ENCODE peak calls at places on chromosomes 13 and 19, in ten cellular contexts. One of them, this sample, is unnamed.

GRCh38 chr19:11031421-11032070 is 57.7 kb upstream of the LDLR start:
- DNase-seq in NCI-H774: no peak
- DNase-seq in GF-D8: no peak
- DNase-seq in dermis blood vessel endothelial cell: no peak
- DNase-seq in NCI-H2081: peak
- DNase-seq in activated CD4-positive, alpha-beta T cell treated with anti-CD3 and anti-CD28 coated beads, Interleukin-2, amount 50 U/mL, for 24 hours: no peak
- DNase-seq in activated gamma-delta T cell: no peak
- DNase-seq in SW 1271: no peak
- DNase-seq in stimulated activated CD4-positive, alpha-beta T cell treated with anti-CD3 and anti-CD28 coated beads, Interleukin-2, amount 100 ng/mL, for 4 hours: no peak
- DNase-seq in hypothalamus: no peak
- DNase-seq in this sample: no peak

GRCh38 chr19:10988921-10989320 is 28.1 kb downstream of the SMARCA4 start:
- DNase-seq in NCI-H774: no peak
- DNase-seq in GF-D8: no peak
- DNase-seq in dermis blood vessel endothelial cell: no peak
- DNase-seq in NCI-H2081: no peak
- DNase-seq in activated CD4-positive, alpha-beta T cell treated with anti-CD3 and anti-CD28 coated beads, Interleukin-2, amount 50 U/mL, for 24 hours: no peak
- DNase-seq in activated gamma-delta T cell: no peak
- DNase-seq in SW 1271: no peak
- DNase-seq in stimulated activated CD4-positive, alpha-beta T cell treated with anti-CD3 and anti-CD28 coated beads, Interleukin-2, amount 100 ng/mL, for 4 hours: no peak
- DNase-seq in hypothalamus: no peak
- DNase-seq in this sample: no peak

GRCh38 chr13:51645154-51645650 is 60.9 kb downstream of the WDFY2 start:
- DNase-seq in NCI-H774: no peak
- DNase-seq in GF-D8: peak
- DNase-seq in dermis blood vessel endothelial cell: peak
- DNase-seq in NCI-H2081: peak
- DNase-seq in activated CD4-positive, alpha-beta T cell treated with anti-CD3 and anti-CD28 coated beads, Interleukin-2, amount 50 U/mL, for 24 hours: no peak
- DNase-seq in activated gamma-delta T cell: no peak
- DNase-seq in SW 1271: no peak
- DNase-seq in stimulated activated CD4-positive, alpha-beta T cell treated with anti-CD3 and anti-CD28 coated beads, Interleukin-2, amount 100 ng/mL, for 4 hours: no peak
- DNase-seq in hypothalamus: no peak
- DNase-seq in this sample: no peak

GRCh38 chr13:75145926-75146325 is 336.0 kb downstream of the TBC1D4 start:
- DNase-seq in NCI-H774: no peak
- DNase-seq in GF-D8: no peak
- DNase-seq in dermis blood vessel endothelial cell: no peak
- DNase-seq in NCI-H2081: no peak
- DNase-seq in activated CD4-positive, alpha-beta T cell treated with anti-CD3 and anti-CD28 coated beads, Interleukin-2, amount 50 U/mL, for 24 hours: no peak
- DNase-seq in activated gamma-delta T cell: no peak
- DNase-seq in SW 1271: no peak
- DNase-seq in stimulated activated CD4-positive, alpha-beta T cell treated with anti-CD3 and anti-CD28 coated beads, Interleukin-2, amount 100 ng/mL, for 4 hours: no peak
- DNase-seq in hypothalamus: no peak
- DNase-seq in this sample: no peak

GRCh38 chr13:83216521-83217245 is 665.6 kb downstream of the SLITRK1 start:
- DNase-seq in NCI-H774: no peak
- DNase-seq in GF-D8: no peak
- DNase-seq in dermis blood vessel endothelial cell: no peak
- DNase-seq in NCI-H2081: no peak
- DNase-seq in activated CD4-positive, alpha-beta T cell treated with anti-CD3 and anti-CD28 coated beads, Interleukin-2, amount 50 U/mL, for 24 hours: no peak
- DNase-seq in activated gamma-delta T cell: no peak
- DNase-seq in SW 1271: no peak
- DNase-seq in stimulated activated CD4-positive, alpha-beta T cell treated with anti-CD3 and anti-CD28 coated beads, Interleukin-2, amount 100 ng/mL, for 4 hours: no peak
- DNase-seq in hypothalamus: no peak
- DNase-seq in this sample: no peak

GRCh38 chr19:30224689-30225606 is 147.2 kb upstream of the ZNF536 start:
- DNase-seq in NCI-H774: peak
- DNase-seq in GF-D8: no peak
- DNase-seq in dermis blood vessel endothelial cell: peak
- DNase-seq in NCI-H2081: no peak
- DNase-seq in activated CD4-positive, alpha-beta T cell treated with anti-CD3 and anti-CD28 coated beads, Interleukin-2, amount 50 U/mL, for 24 hours: no peak
- DNase-seq in activated gamma-delta T cell: no peak
- DNase-seq in SW 1271: no peak
- DNase-seq in stimulated activated CD4-positive, alpha-beta T cell treated with anti-CD3 and anti-CD28 coated beads, Interleukin-2, amount 100 ng/mL, for 4 hours: no peak
- DNase-seq in hypothalamus: peak
- DNase-seq in this sample: no peak

GRCh38 chr13:39049274-39049673 is 11.0 kb downstream of the NHLRC3 start:
- DNase-seq in NCI-H774: no peak
- DNase-seq in GF-D8: no peak
- DNase-seq in dermis blood vessel endothelial cell: no peak
- DNase-seq in NCI-H2081: no peak
- DNase-seq in activated CD4-positive, alpha-beta T cell treated with anti-CD3 and anti-CD28 coated beads, Interleukin-2, amount 50 U/mL, for 24 hours: no peak
- DNase-seq in activated gamma-delta T cell: no peak
- DNase-seq in SW 1271: no peak
- DNase-seq in stimulated activated CD4-positive, alpha-beta T cell treated with anti-CD3 and anti-CD28 coated beads, Interleukin-2, amount 100 ng/mL, for 4 hours: no peak
- DNase-seq in hypothalamus: no peak
- DNase-seq in this sample: no peak

GRCh38 chr13:53683146-53683545 is 654.5 kb downstream of the OLFM4 start:
- DNase-seq in NCI-H774: no peak
- DNase-seq in GF-D8: no peak
- DNase-seq in dermis blood vessel endothelial cell: no peak
- DNase-seq in NCI-H2081: no peak
- DNase-seq in activated CD4-positive, alpha-beta T cell treated with anti-CD3 and anti-CD28 coated beads, Interleukin-2, amount 50 U/mL, for 24 hours: no peak
- DNase-seq in activated gamma-delta T cell: no peak
- DNase-seq in SW 1271: no peak
- DNase-seq in stimulated activated CD4-positive, alpha-beta T cell treated with anti-CD3 and anti-CD28 coated beads, Interleukin-2, amount 100 ng/mL, for 4 hours: no peak
- DNase-seq in hypothalamus: no peak
- DNase-seq in this sample: no peak

GRCh38 chr19:29526730-29527499 is 1.1 kb downstream of the VSTM2B start:
- DNase-seq in NCI-H774: no peak
- DNase-seq in GF-D8: no peak
- DNase-seq in dermis blood vessel endothelial cell: no peak
- DNase-seq in NCI-H2081: no peak
- DNase-seq in activated CD4-positive, alpha-beta T cell treated with anti-CD3 and anti-CD28 coated beads, Interleukin-2, amount 50 U/mL, for 24 hours: no peak
- DNase-seq in activated gamma-delta T cell: no peak
- DNase-seq in SW 1271: no peak
- DNase-seq in stimulated activated CD4-positive, alpha-beta T cell treated with anti-CD3 and anti-CD28 coated beads, Interleukin-2, amount 100 ng/mL, for 4 hours: no peak
- DNase-seq in hypothalamus: no peak
- DNase-seq in this sample: no peak

GRCh38 chr13:27622881-27623280 is 1.2 kb downstream of the POLR1D start:
- DNase-seq in NCI-H774: no peak
- DNase-seq in GF-D8: no peak
- DNase-seq in dermis blood vessel endothelial cell: no peak
- DNase-seq in NCI-H2081: no peak
- DNase-seq in activated CD4-positive, alpha-beta T cell treated with anti-CD3 and anti-CD28 coated beads, Interleukin-2, amount 50 U/mL, for 24 hours: no peak
- DNase-seq in activated gamma-delta T cell: no peak
- DNase-seq in SW 1271: no peak
- DNase-seq in stimulated activated CD4-positive, alpha-beta T cell treated with anti-CD3 and anti-CD28 coated beads, Interleukin-2, amount 100 ng/mL, for 4 hours: no peak
- DNase-seq in hypothalamus: no peak
- DNase-seq in this sample: no peak

GRCh38 chr13:59203855-59204254 is 959.9 kb downstream of the DIAPH3 start:
- DNase-seq in NCI-H774: no peak
- DNase-seq in GF-D8: no peak
- DNase-seq in dermis blood vessel endothelial cell: no peak
- DNase-seq in NCI-H2081: no peak
- DNase-seq in activated CD4-positive, alpha-beta T cell treated with anti-CD3 and anti-CD28 coated beads, Interleukin-2, amount 50 U/mL, for 24 hours: no peak
- DNase-seq in activated gamma-delta T cell: no peak
- DNase-seq in SW 1271: no peak
- DNase-seq in stimulated activated CD4-positive, alpha-beta T cell treated with anti-CD3 and anti-CD28 coated beads, Interleukin-2, amount 100 ng/mL, for 4 hours: no peak
- DNase-seq in hypothalamus: no peak
- DNase-seq in this sample: no peak

GRCh38 chr19:35260694-35261304 is 8.0 kb upstream of the USF2 start:
- DNase-seq in NCI-H774: no peak
- DNase-seq in GF-D8: no peak
- DNase-seq in dermis blood vessel endothelial cell: no peak
- DNase-seq in NCI-H2081: no peak
- DNase-seq in activated CD4-positive, alpha-beta T cell treated with anti-CD3 and anti-CD28 coated beads, Interleukin-2, amount 50 U/mL, for 24 hours: no peak
- DNase-seq in activated gamma-delta T cell: no peak
- DNase-seq in SW 1271: no peak
- DNase-seq in stimulated activated CD4-positive, alpha-beta T cell treated with anti-CD3 and anti-CD28 coated beads, Interleukin-2, amount 100 ng/mL, for 4 hours: no peak
- DNase-seq in hypothalamus: no peak
- DNase-seq in this sample: no peak

GRCh38 chr13:30742896-30743295 is 7.6 kb downstream of the ALOX5AP start:
- DNase-seq in NCI-H774: no peak
- DNase-seq in GF-D8: no peak
- DNase-seq in dermis blood vessel endothelial cell: no peak
- DNase-seq in NCI-H2081: no peak
- DNase-seq in activated CD4-positive, alpha-beta T cell treated with anti-CD3 and anti-CD28 coated beads, Interleukin-2, amount 50 U/mL, for 24 hours: no peak
- DNase-seq in activated gamma-delta T cell: no peak
- DNase-seq in SW 1271: no peak
- DNase-seq in stimulated activated CD4-positive, alpha-beta T cell treated with anti-CD3 and anti-CD28 coated beads, Interleukin-2, amount 100 ng/mL, for 4 hours: no peak
- DNase-seq in hypothalamus: no peak
- DNase-seq in this sample: no peak

GRCh38 chr13:25951831-25952230 is 100.0 kb downstream of the SHISA2 start:
- DNase-seq in NCI-H774: no peak
- DNase-seq in GF-D8: no peak
- DNase-seq in dermis blood vessel endothelial cell: no peak
- DNase-seq in NCI-H2081: no peak
- DNase-seq in activated CD4-positive, alpha-beta T cell treated with anti-CD3 and anti-CD28 coated beads, Interleukin-2, amount 50 U/mL, for 24 hours: no peak
- DNase-seq in activated gamma-delta T cell: no peak
- DNase-seq in SW 1271: no peak
- DNase-seq in stimulated activated CD4-positive, alpha-beta T cell treated with anti-CD3 and anti-CD28 coated beads, Interleukin-2, amount 100 ng/mL, for 4 hours: no peak
- DNase-seq in hypothalamus: no peak
- DNase-seq in this sample: no peak

GRCh38 chr19:33778089-33778791 is 18.4 kb upstream of the KCTD15 start:
- DNase-seq in NCI-H774: peak
- DNase-seq in GF-D8: peak
- DNase-seq in dermis blood vessel endothelial cell: peak
- DNase-seq in NCI-H2081: peak
- DNase-seq in activated CD4-positive, alpha-beta T cell treated with anti-CD3 and anti-CD28 coated beads, Interleukin-2, amount 50 U/mL, for 24 hours: peak
- DNase-seq in activated gamma-delta T cell: peak
- DNase-seq in SW 1271: no peak
- DNase-seq in stimulated activated CD4-positive, alpha-beta T cell treated with anti-CD3 and anti-CD28 coated beads, Interleukin-2, amount 100 ng/mL, for 4 hours: peak
- DNase-seq in hypothalamus: peak
- DNase-seq in this sample: peak

GRCh38 chr19:18468517-18468916 is 30.6 kb upstream of the ISYNA1 start:
- DNase-seq in NCI-H774: no peak
- DNase-seq in GF-D8: no peak
- DNase-seq in dermis blood vessel endothelial cell: no peak
- DNase-seq in NCI-H2081: no peak
- DNase-seq in activated CD4-positive, alpha-beta T cell treated with anti-CD3 and anti-CD28 coated beads, Interleukin-2, amount 50 U/mL, for 24 hours: no peak
- DNase-seq in activated gamma-delta T cell: no peak
- DNase-seq in SW 1271: no peak
- DNase-seq in stimulated activated CD4-positive, alpha-beta T cell treated with anti-CD3 and anti-CD28 coated beads, Interleukin-2, amount 100 ng/mL, for 4 hours: no peak
- DNase-seq in hypothalamus: no peak
- DNase-seq in this sample: no peak

GRCh38 chr13:51818276-51818675 is 14.3 kb upstream of the DHRS12 start:
- DNase-seq in NCI-H774: no peak
- DNase-seq in GF-D8: no peak
- DNase-seq in dermis blood vessel endothelial cell: no peak
- DNase-seq in NCI-H2081: no peak
- DNase-seq in activated CD4-positive, alpha-beta T cell treated with anti-CD3 and anti-CD28 coated beads, Interleukin-2, amount 50 U/mL, for 24 hours: no peak
- DNase-seq in activated gamma-delta T cell: no peak
- DNase-seq in SW 1271: no peak
- DNase-seq in stimulated activated CD4-positive, alpha-beta T cell treated with anti-CD3 and anti-CD28 coated beads, Interleukin-2, amount 100 ng/mL, for 4 hours: no peak
- DNase-seq in hypothalamus: no peak
- DNase-seq in this sample: no peak

GRCh38 chr13:20148501-20149183 is 12.2 kb downstream of the GJA3 start:
- DNase-seq in NCI-H774: no peak
- DNase-seq in GF-D8: no peak
- DNase-seq in dermis blood vessel endothelial cell: no peak
- DNase-seq in NCI-H2081: no peak
- DNase-seq in activated CD4-positive, alpha-beta T cell treated with anti-CD3 and anti-CD28 coated beads, Interleukin-2, amount 50 U/mL, for 24 hours: no peak
- DNase-seq in activated gamma-delta T cell: no peak
- DNase-seq in SW 1271: no peak
- DNase-seq in stimulated activated CD4-positive, alpha-beta T cell treated with anti-CD3 and anti-CD28 coated beads, Interleukin-2, amount 100 ng/mL, for 4 hours: no peak
- DNase-seq in hypothalamus: no peak
- DNase-seq in this sample: no peak

GRCh38 chr13:35851238-35851814 is 279.9 kb downstream of the DCLK1 start:
- DNase-seq in NCI-H774: no peak
- DNase-seq in GF-D8: no peak
- DNase-seq in dermis blood vessel endothelial cell: no peak
- DNase-seq in NCI-H2081: no peak
- DNase-seq in activated CD4-positive, alpha-beta T cell treated with anti-CD3 and anti-CD28 coated beads, Interleukin-2, amount 50 U/mL, for 24 hours: no peak
- DNase-seq in activated gamma-delta T cell: no peak
- DNase-seq in SW 1271: no peak
- DNase-seq in stimulated activated CD4-positive, alpha-beta T cell treated with anti-CD3 and anti-CD28 coated beads, Interleukin-2, amount 100 ng/mL, for 4 hours: no peak
- DNase-seq in hypothalamus: no peak
- DNase-seq in this sample: no peak

GRCh38 chr19:1648156-1648925 is 4.1 kb downstream of the TCF3 start:
- DNase-seq in NCI-H774: no peak
- DNase-seq in GF-D8: no peak
- DNase-seq in dermis blood vessel endothelial cell: no peak
- DNase-seq in NCI-H2081: no peak
- DNase-seq in activated CD4-positive, alpha-beta T cell treated with anti-CD3 and anti-CD28 coated beads, Interleukin-2, amount 50 U/mL, for 24 hours: no peak
- DNase-seq in activated gamma-delta T cell: no peak
- DNase-seq in SW 1271: no peak
- DNase-seq in stimulated activated CD4-positive, alpha-beta T cell treated with anti-CD3 and anti-CD28 coated beads, Interleukin-2, amount 100 ng/mL, for 4 hours: no peak
- DNase-seq in hypothalamus: no peak
- DNase-seq in this sample: no peak

GRCh38 chr19:3276341-3276799 is 51.9 kb downstream of the CELF5 start:
- DNase-seq in NCI-H774: peak
- DNase-seq in GF-D8: no peak
- DNase-seq in dermis blood vessel endothelial cell: no peak
- DNase-seq in NCI-H2081: peak
- DNase-seq in activated CD4-positive, alpha-beta T cell treated with anti-CD3 and anti-CD28 coated beads, Interleukin-2, amount 50 U/mL, for 24 hours: peak
- DNase-seq in activated gamma-delta T cell: peak
- DNase-seq in SW 1271: no peak
- DNase-seq in stimulated activated CD4-positive, alpha-beta T cell treated with anti-CD3 and anti-CD28 coated beads, Interleukin-2, amount 100 ng/mL, for 4 hours: peak
- DNase-seq in hypothalamus: no peak
- DNase-seq in this sample: no peak

GRCh38 chr13:39887424-39887823 is 232.0 kb downstream of the COG6 start:
- DNase-seq in NCI-H774: no peak
- DNase-seq in GF-D8: no peak
- DNase-seq in dermis blood vessel endothelial cell: no peak
- DNase-seq in NCI-H2081: no peak
- DNase-seq in activated CD4-positive, alpha-beta T cell treated with anti-CD3 and anti-CD28 coated beads, Interleukin-2, amount 50 U/mL, for 24 hours: no peak
- DNase-seq in activated gamma-delta T cell: no peak
- DNase-seq in SW 1271: no peak
- DNase-seq in stimulated activated CD4-positive, alpha-beta T cell treated with anti-CD3 and anti-CD28 coated beads, Interleukin-2, amount 100 ng/mL, for 4 hours: no peak
- DNase-seq in hypothalamus: no peak
- DNase-seq in this sample: no peak

GRCh38 chr19:42286349-42287016 is 15.4 kb upstream of the PRR19 start:
- DNase-seq in NCI-H774: no peak
- DNase-seq in GF-D8: no peak
- DNase-seq in dermis blood vessel endothelial cell: peak
- DNase-seq in NCI-H2081: no peak
- DNase-seq in activated CD4-positive, alpha-beta T cell treated with anti-CD3 and anti-CD28 coated beads, Interleukin-2, amount 50 U/mL, for 24 hours: no peak
- DNase-seq in activated gamma-delta T cell: no peak
- DNase-seq in SW 1271: no peak
- DNase-seq in stimulated activated CD4-positive, alpha-beta T cell treated with anti-CD3 and anti-CD28 coated beads, Interleukin-2, amount 100 ng/mL, for 4 hours: no peak
- DNase-seq in hypothalamus: peak
- DNase-seq in this sample: no peak

GRCh38 chr19:42459926-42460325 is 17.2 kb upstream of the CXCL17 start:
- DNase-seq in NCI-H774: no peak
- DNase-seq in GF-D8: no peak
- DNase-seq in dermis blood vessel endothelial cell: no peak
- DNase-seq in NCI-H2081: no peak
- DNase-seq in activated CD4-positive, alpha-beta T cell treated with anti-CD3 and anti-CD28 coated beads, Interleukin-2, amount 50 U/mL, for 24 hours: no peak
- DNase-seq in activated gamma-delta T cell: no peak
- DNase-seq in SW 1271: no peak
- DNase-seq in stimulated activated CD4-positive, alpha-beta T cell treated with anti-CD3 and anti-CD28 coated beads, Interleukin-2, amount 100 ng/mL, for 4 hours: no peak
- DNase-seq in hypothalamus: no peak
- DNase-seq in this sample: no peak

GRCh38 chr19:31387662-31388175 is 38.5 kb upstream of the TSHZ3 start:
- DNase-seq in NCI-H774: no peak
- DNase-seq in GF-D8: no peak
- DNase-seq in dermis blood vessel endothelial cell: no peak
- DNase-seq in NCI-H2081: no peak
- DNase-seq in activated CD4-positive, alpha-beta T cell treated with anti-CD3 and anti-CD28 coated beads, Interleukin-2, amount 50 U/mL, for 24 hours: no peak
- DNase-seq in activated gamma-delta T cell: no peak
- DNase-seq in SW 1271: no peak
- DNase-seq in stimulated activated CD4-positive, alpha-beta T cell treated with anti-CD3 and anti-CD28 coated beads, Interleukin-2, amount 100 ng/mL, for 4 hours: no peak
- DNase-seq in hypothalamus: no peak
- DNase-seq in this sample: no peak

GRCh38 chr19:49890349-49891311 is 6.1 kb downstream of the IL4I1 start:
- DNase-seq in NCI-H774: no peak
- DNase-seq in GF-D8: no peak
- DNase-seq in dermis blood vessel endothelial cell: no peak
- DNase-seq in NCI-H2081: peak
- DNase-seq in activated CD4-positive, alpha-beta T cell treated with anti-CD3 and anti-CD28 coated beads, Interleukin-2, amount 50 U/mL, for 24 hours: no peak
- DNase-seq in activated gamma-delta T cell: peak
- DNase-seq in SW 1271: no peak
- DNase-seq in stimulated activated CD4-positive, alpha-beta T cell treated with anti-CD3 and anti-CD28 coated beads, Interleukin-2, amount 100 ng/mL, for 4 hours: peak
- DNase-seq in hypothalamus: no peak
- DNase-seq in this sample: no peak

GRCh38 chr19:16125738-16126495 is 14.2 kb downstream of the RAB8A start:
- DNase-seq in NCI-H774: no peak
- DNase-seq in GF-D8: no peak
- DNase-seq in dermis blood vessel endothelial cell: no peak
- DNase-seq in NCI-H2081: no peak
- DNase-seq in activated CD4-positive, alpha-beta T cell treated with anti-CD3 and anti-CD28 coated beads, Interleukin-2, amount 50 U/mL, for 24 hours: no peak
- DNase-seq in activated gamma-delta T cell: no peak
- DNase-seq in SW 1271: no peak
- DNase-seq in stimulated activated CD4-positive, alpha-beta T cell treated with anti-CD3 and anti-CD28 coated beads, Interleukin-2, amount 100 ng/mL, for 4 hours: no peak
- DNase-seq in hypothalamus: no peak
- DNase-seq in this sample: no peak

GRCh38 chr13:111479412-111479811 is 159.0 kb downstream of the TEX29 start:
- DNase-seq in NCI-H774: no peak
- DNase-seq in GF-D8: no peak
- DNase-seq in dermis blood vessel endothelial cell: no peak
- DNase-seq in NCI-H2081: no peak
- DNase-seq in activated CD4-positive, alpha-beta T cell treated with anti-CD3 and anti-CD28 coated beads, Interleukin-2, amount 50 U/mL, for 24 hours: no peak
- DNase-seq in activated gamma-delta T cell: no peak
- DNase-seq in SW 1271: no peak
- DNase-seq in stimulated activated CD4-positive, alpha-beta T cell treated with anti-CD3 and anti-CD28 coated beads, Interleukin-2, amount 100 ng/mL, for 4 hours: no peak
- DNase-seq in hypothalamus: no peak
- DNase-seq in this sample: no peak